ENCODE peak calls at places on chromosomes 2 and 18, in seven cellular contexts. I, V, P, J, F, W and A are unnamed samples.

GRCh38 chr2:102603904-102604303 is 15.4 kb upstream of the SLC9A2 start:
- DNase-seq in P (no peak), F (peak), V (no peak), J (no peak), I (no peak), W (no peak), A (peak)

GRCh38 chr2:171598713-171599319 is 76.5 kb downstream of the CYBRD1 start:
- DNase-seq in F (peak), I (peak), J (peak), P (no peak), V (no peak), W (peak), A (no peak)

GRCh38 chr2:207254526-207255464 is 89.0 kb upstream of the KLF7 start:
- DNase-seq in J (peak), I (no peak), P (no peak), F (peak), V (no peak), W (no peak), A (no peak)

GRCh38 chr2:231132126-231132525 is 7.3 kb upstream of the HTR2B start:
- DNase-seq in P (no peak), J (peak), F (no peak), I (no peak), W (no peak), V (no peak), A (no peak)

GRCh38 chr2:17821535-17822451 is 5.5 kb downstream of the MSGN1 start:
- DNase-seq in V (no peak), W (no peak), J (no peak), P (no peak), F (no peak), I (no peak), A (no peak)

GRCh38 chr2:120722603-120723421 is 12.9 kb upstream of the GLI2 start:
- DNase-seq in V (no peak), P (no peak), F (no peak), I (no peak), W (no peak), J (peak), A (no peak)

GRCh38 chr2:99867690-99868089 is 274.7 kb downstream of the AFF3 start:
- DNase-seq in F (peak), W (no peak), I (no peak), J (peak), V (no peak), P (no peak), A (no peak)

GRCh38 chr18:13893418-13893760 is 21.9 kb downstream of the MC2R start:
- DNase-seq in P (no peak), I (no peak), W (no peak), J (no peak), V (no peak), F (peak), A (no peak)

GRCh38 chr18:3998698-3999333 is 456.3 kb downstream of the DLGAP1 start:
- DNase-seq in F (peak), W (peak), J (peak), P (no peak), I (no peak), V (no peak), A (no peak)

GRCh38 chr18:23033079-23033478 is 100.0 kb downstream of the RBBP8 start:
- DNase-seq in F (no peak), W (no peak), P (no peak), J (no peak), I (no peak), V (no peak), A (no peak)

GRCh38 chr18:3914833-3915598 is 465.0 kb downstream of the TGIF1 start:
- DNase-seq in F (no peak), J (no peak), V (no peak), I (no peak), W (no peak), P (no peak), A (no peak)